ENCODE peak calls at places on chromosome 11, in eight cellular contexts. One of them, this sample, is unnamed. For H3K36me3, H3K4me1 and H3K27me3, the result is how much of the 10 kb centered on the place peaks cover.

GRCh38 chr11:86978756-86979608 is 23.8 kb upstream of the FZD4 start:
- DNase-seq in left lung: no peak
- DNase-seq in neural progenitor cell: peak
- DNase-seq in ovary: no peak
- DNase-seq in adrenal gland: no peak
- DNase-seq in suprapubic skin: no peak
- DNase-seq in heart left ventricle: peak
- DNase-seq in CD8-positive, alpha-beta memory T cell: no peak
- DNase-seq in this sample: no peak

GRCh38 chr11:128135451-128135850 is 451.9 kb downstream of the ETS1 start:
- DNase-seq in left lung: no peak
- DNase-seq in neural progenitor cell: peak
- DNase-seq in ovary: no peak
- DNase-seq in adrenal gland: no peak
- DNase-seq in suprapubic skin: no peak
- DNase-seq in heart left ventricle: no peak
- DNase-seq in CD8-positive, alpha-beta memory T cell: no peak
- DNase-seq in this sample: no peak

GRCh38 chr11:47257518-47258316 is at the start of gene NR1H3:
- DNase-seq in left lung: peak
- DNase-seq in neural progenitor cell: peak
- DNase-seq in ovary: peak
- DNase-seq in adrenal gland: peak
- DNase-seq in suprapubic skin: peak
- DNase-seq in heart left ventricle: peak
- DNase-seq in CD8-positive, alpha-beta memory T cell: peak
- DNase-seq in this sample: peak

GRCh38 chr11:13463779-13464290 is 813 bp upstream of the BTBD10 start:
- DNase-seq in left lung: no peak
- DNase-seq in neural progenitor cell: peak
- DNase-seq in ovary: no peak
- DNase-seq in adrenal gland: no peak
- DNase-seq in suprapubic skin: no peak
- DNase-seq in heart left ventricle: no peak
- DNase-seq in CD8-positive, alpha-beta memory T cell: no peak
- DNase-seq in this sample: no peak

GRCh38 chr11:127625402-127625801 is 624.8 kb upstream of the KIRREL3 start:
- DNase-seq in left lung: no peak
- DNase-seq in neural progenitor cell: no peak
- DNase-seq in ovary: no peak
- DNase-seq in adrenal gland: no peak
- DNase-seq in suprapubic skin: no peak
- DNase-seq in heart left ventricle: no peak
- DNase-seq in CD8-positive, alpha-beta memory T cell: no peak
- DNase-seq in this sample: no peak

GRCh38 chr11:127567237-127567932 is 566.8 kb upstream of the KIRREL3 start:
- DNase-seq in left lung: no peak
- DNase-seq in neural progenitor cell: peak
- DNase-seq in ovary: no peak
- DNase-seq in adrenal gland: no peak
- DNase-seq in suprapubic skin: no peak
- DNase-seq in heart left ventricle: no peak
- DNase-seq in CD8-positive, alpha-beta memory T cell: no peak
- DNase-seq in this sample: no peak

GRCh38 chr11:118691926-118692830 is 12.7 kb upstream of the TREH start:
- DNase-seq in left lung: no peak
- DNase-seq in neural progenitor cell: no peak
- DNase-seq in ovary: no peak
- DNase-seq in adrenal gland: no peak
- DNase-seq in suprapubic skin: no peak
- DNase-seq in heart left ventricle: no peak
- DNase-seq in CD8-positive, alpha-beta memory T cell: peak
- DNase-seq in this sample: no peak

GRCh38 chr11:130651266-130651855 is 202.9 kb downstream of the ADAMTS15 start:
- DNase-seq in left lung: no peak
- DNase-seq in neural progenitor cell: peak
- DNase-seq in ovary: no peak
- DNase-seq in adrenal gland: no peak
- DNase-seq in suprapubic skin: no peak
- DNase-seq in heart left ventricle: no peak
- DNase-seq in CD8-positive, alpha-beta memory T cell: no peak
- DNase-seq in this sample: peak

GRCh38 chr11:134120921-134121526 is 52.2 kb downstream of the JAM3 start:
- DNase-seq in left lung: no peak
- DNase-seq in neural progenitor cell: no peak
- DNase-seq in ovary: peak
- DNase-seq in adrenal gland: peak
- DNase-seq in suprapubic skin: no peak
- DNase-seq in heart left ventricle: peak
- DNase-seq in CD8-positive, alpha-beta memory T cell: no peak
- DNase-seq in this sample: no peak

GRCh38 chr11:46197421-46197820 is 76.2 kb upstream of the PHF21A start:
- DNase-seq in left lung: no peak
- DNase-seq in neural progenitor cell: no peak
- DNase-seq in ovary: no peak
- DNase-seq in adrenal gland: no peak
- DNase-seq in suprapubic skin: no peak
- DNase-seq in heart left ventricle: no peak
- DNase-seq in CD8-positive, alpha-beta memory T cell: no peak
- DNase-seq in this sample: no peak

GRCh38 chr11:73114835-73115220 is 27.3 kb downstream of the FCHSD2 start:
- DNase-seq in left lung: no peak
- DNase-seq in neural progenitor cell: no peak
- DNase-seq in ovary: no peak
- DNase-seq in adrenal gland: no peak
- DNase-seq in suprapubic skin: no peak
- DNase-seq in heart left ventricle: no peak
- DNase-seq in CD8-positive, alpha-beta memory T cell: no peak
- DNase-seq in this sample: no peak

GRCh38 chr11:68414457-68415221 is 45.9 kb upstream of the PPP6R3 start:
- DNase-seq in left lung: no peak
- DNase-seq in neural progenitor cell: no peak
- DNase-seq in ovary: no peak
- DNase-seq in adrenal gland: no peak
- DNase-seq in suprapubic skin: no peak
- DNase-seq in heart left ventricle: no peak
- DNase-seq in CD8-positive, alpha-beta memory T cell: no peak
- DNase-seq in this sample: no peak

GRCh38 chr11:68411501-68411991 is 49.0 kb upstream of the PPP6R3 start:
- DNase-seq in left lung: no peak
- DNase-seq in neural progenitor cell: no peak
- DNase-seq in ovary: no peak
- DNase-seq in adrenal gland: no peak
- DNase-seq in suprapubic skin: no peak
- DNase-seq in heart left ventricle: no peak
- DNase-seq in CD8-positive, alpha-beta memory T cell: no peak
- DNase-seq in this sample: no peak

GRCh38 chr11:68413591-68413999 is 47.0 kb upstream of the PPP6R3 start:
- DNase-seq in left lung: no peak
- DNase-seq in neural progenitor cell: no peak
- DNase-seq in ovary: no peak
- DNase-seq in adrenal gland: peak
- DNase-seq in suprapubic skin: no peak
- DNase-seq in heart left ventricle: no peak
- DNase-seq in CD8-positive, alpha-beta memory T cell: no peak
- DNase-seq in this sample: no peak

GRCh38 chr11:68409748-68410344 is 50.7 kb upstream of the PPP6R3 start:
- DNase-seq in left lung: no peak
- DNase-seq in neural progenitor cell: no peak
- DNase-seq in ovary: no peak
- DNase-seq in adrenal gland: no peak
- DNase-seq in suprapubic skin: no peak
- DNase-seq in heart left ventricle: no peak
- DNase-seq in CD8-positive, alpha-beta memory T cell: no peak
- DNase-seq in this sample: no peak

GRCh38 chr11:68412593-68413475 is 47.7 kb upstream of the PPP6R3 start:
- DNase-seq in left lung: no peak
- DNase-seq in neural progenitor cell: no peak
- DNase-seq in ovary: no peak
- DNase-seq in adrenal gland: peak
- DNase-seq in suprapubic skin: peak
- DNase-seq in heart left ventricle: no peak
- DNase-seq in CD8-positive, alpha-beta memory T cell: no peak
- DNase-seq in this sample: no peak
- H3K36me3 ChIP-seq in left lung: half or more
- H3K36me3 ChIP-seq in neural progenitor cell: under half
- H3K36me3 ChIP-seq in ovary: under half
- H3K36me3 ChIP-seq in adrenal gland: half or more
- H3K36me3 ChIP-seq in suprapubic skin: half or more
- H3K36me3 ChIP-seq in heart left ventricle: under half
- H3K36me3 ChIP-seq in CD8-positive, alpha-beta memory T cell: under half
- H3K36me3 ChIP-seq in this sample: under half

GRCh38 chr11:95231881-95232605 is 1.0 kb upstream of the SESN3 start:
- DNase-seq in left lung: peak
- DNase-seq in neural progenitor cell: peak
- DNase-seq in ovary: peak
- DNase-seq in adrenal gland: peak
- DNase-seq in suprapubic skin: peak
- DNase-seq in heart left ventricle: peak
- DNase-seq in CD8-positive, alpha-beta memory T cell: peak
- DNase-seq in this sample: peak
- H3K4me1 ChIP-seq in left lung: under half
- H3K4me1 ChIP-seq in neural progenitor cell: half or more
- H3K4me1 ChIP-seq in ovary: under half
- H3K4me1 ChIP-seq in adrenal gland: under half
- H3K4me1 ChIP-seq in suprapubic skin: under half
- H3K4me1 ChIP-seq in heart left ventricle: under half
- H3K4me1 ChIP-seq in CD8-positive, alpha-beta memory T cell: under half
- H3K4me1 ChIP-seq in this sample: under half

DNA sequence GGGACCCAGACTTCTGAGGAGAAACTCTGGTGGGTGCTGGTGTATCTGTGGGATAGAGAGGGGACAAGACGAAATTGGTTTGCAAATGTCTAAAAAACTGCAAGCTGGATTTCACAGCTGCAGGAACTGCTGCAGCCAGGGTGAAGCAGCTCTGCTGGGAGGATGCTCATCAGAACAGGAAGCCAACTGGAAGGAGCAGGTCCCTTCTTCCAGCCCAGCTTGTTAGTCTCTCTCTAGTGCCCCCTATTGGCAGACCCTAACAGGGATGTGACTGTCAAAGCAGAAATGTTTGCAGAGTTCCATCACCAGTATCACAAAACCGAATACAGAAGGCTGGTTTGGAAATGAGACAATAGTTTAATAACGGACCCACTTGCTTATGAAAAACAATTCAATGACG is 74.8 kb upstream of the SLC22A12 start:
- DNase-seq in left lung: peak
- DNase-seq in neural progenitor cell: no peak
- DNase-seq in ovary: no peak
- DNase-seq in adrenal gland: no peak
- DNase-seq in suprapubic skin: no peak
- DNase-seq in heart left ventricle: no peak
- DNase-seq in CD8-positive, alpha-beta memory T cell: no peak
- DNase-seq in this sample: no peak
- H3K27me3 ChIP-seq in left lung: under half
- H3K27me3 ChIP-seq in neural progenitor cell: under half
- H3K27me3 ChIP-seq in ovary: under half
- H3K27me3 ChIP-seq in adrenal gland: under half
- H3K27me3 ChIP-seq in suprapubic skin: half or more
- H3K27me3 ChIP-seq in heart left ventricle: under half
- H3K27me3 ChIP-seq in CD8-positive, alpha-beta memory T cell: under half
- H3K27me3 ChIP-seq in this sample: under half

GRCh38 chr11:79920480-79920879 is 479.6 kb upstream of the TENM4 start:
- DNase-seq in left lung: no peak
- DNase-seq in neural progenitor cell: no peak
- DNase-seq in ovary: no peak
- DNase-seq in adrenal gland: no peak
- DNase-seq in suprapubic skin: no peak
- DNase-seq in heart left ventricle: no peak
- DNase-seq in CD8-positive, alpha-beta memory T cell: no peak
- DNase-seq in this sample: no peak
- H3K36me3 ChIP-seq in left lung: under half
- H3K36me3 ChIP-seq in neural progenitor cell: under half
- H3K36me3 ChIP-seq in ovary: under half
- H3K36me3 ChIP-seq in adrenal gland: under half
- H3K36me3 ChIP-seq in suprapubic skin: under half
- H3K36me3 ChIP-seq in heart left ventricle: under half
- H3K36me3 ChIP-seq in CD8-positive, alpha-beta memory T cell: under half
- H3K36me3 ChIP-seq in this sample: under half

DNA sequence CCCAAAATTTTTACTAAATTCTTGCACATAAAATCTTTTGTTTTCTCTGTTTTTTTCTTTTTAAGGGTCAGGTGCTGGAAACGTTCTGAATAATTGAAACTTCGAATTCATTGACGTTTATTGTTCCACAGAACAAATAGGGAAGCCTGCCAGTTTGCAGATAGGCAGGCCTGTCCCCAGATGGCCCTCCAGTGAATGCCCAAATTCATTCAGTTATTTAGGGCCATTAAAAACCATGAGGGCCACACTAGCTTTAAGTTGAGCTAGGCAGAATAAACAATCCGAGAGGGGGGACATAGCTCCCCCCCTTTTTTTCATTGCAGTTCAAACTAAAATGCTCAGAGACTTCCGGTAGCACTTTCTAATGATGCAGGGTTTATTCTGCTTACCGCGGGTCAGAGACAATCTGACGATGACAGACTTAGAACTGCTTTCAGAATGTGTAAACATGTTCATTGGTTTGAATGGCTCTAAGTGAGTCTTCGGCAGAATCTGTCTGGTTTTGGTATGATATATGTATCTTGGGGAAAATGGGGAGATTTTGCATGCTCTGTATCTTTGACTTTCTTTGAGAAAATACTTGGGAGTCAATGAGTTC is 72.0 kb downstream of the ZBTB16 start:
- DNase-seq in left lung: no peak
- DNase-seq in neural progenitor cell: no peak
- DNase-seq in ovary: no peak
- DNase-seq in adrenal gland: no peak
- DNase-seq in suprapubic skin: no peak
- DNase-seq in heart left ventricle: no peak
- DNase-seq in CD8-positive, alpha-beta memory T cell: no peak
- DNase-seq in this sample: no peak
- H3K4me1 ChIP-seq in left lung: under half
- H3K4me1 ChIP-seq in neural progenitor cell: half or more
- H3K4me1 ChIP-seq in ovary: under half
- H3K4me1 ChIP-seq in adrenal gland: half or more
- H3K4me1 ChIP-seq in suprapubic skin: half or more
- H3K4me1 ChIP-seq in heart left ventricle: half or more
- H3K4me1 ChIP-seq in CD8-positive, alpha-beta memory T cell: under half
- H3K4me1 ChIP-seq in this sample: half or more

DNA sequence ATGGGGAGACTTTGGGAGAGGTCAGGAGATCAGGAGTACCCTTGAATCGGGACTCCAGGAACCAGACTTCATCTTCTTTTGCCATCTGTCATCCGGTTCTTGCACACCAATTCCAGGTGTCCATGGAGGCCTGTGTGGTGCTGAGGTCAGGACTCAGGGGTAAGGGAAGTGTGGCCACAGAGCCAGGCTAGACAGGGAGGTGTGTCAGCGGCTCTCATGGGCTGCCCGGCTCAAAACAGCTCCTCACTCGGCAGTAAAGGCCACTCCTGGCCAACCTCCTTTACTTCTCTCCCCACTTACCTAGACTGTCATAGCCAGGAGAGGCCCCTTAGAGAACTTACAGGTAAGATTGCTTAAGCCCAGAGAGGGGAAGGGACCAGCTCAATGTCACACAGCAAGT is 75.7 kb upstream of the NECTIN1 start:
- DNase-seq in left lung: no peak
- DNase-seq in neural progenitor cell: no peak
- DNase-seq in ovary: no peak
- DNase-seq in adrenal gland: no peak
- DNase-seq in suprapubic skin: no peak
- DNase-seq in heart left ventricle: no peak
- DNase-seq in CD8-positive, alpha-beta memory T cell: no peak
- DNase-seq in this sample: no peak
- H3K27me3 ChIP-seq in left lung: under half
- H3K27me3 ChIP-seq in neural progenitor cell: under half
- H3K27me3 ChIP-seq in ovary: under half
- H3K27me3 ChIP-seq in adrenal gland: under half
- H3K27me3 ChIP-seq in suprapubic skin: under half
- H3K27me3 ChIP-seq in heart left ventricle: under half
- H3K27me3 ChIP-seq in CD8-positive, alpha-beta memory T cell: under half
- H3K27me3 ChIP-seq in this sample: under half

This sample was measured in esophagus muscularis mucosa.